ENCODE peak calls at places on chromosome 10, in five cellular contexts. J is tibial artery, A is AG09319, W is brain microvascular endothelial cell, F is omental fat pad. Q is an unnamed sample.

GRCh38 chr10:17454181-17454800 is at the start of gene ST8SIA6:
- DNase-seq in J (no peak), A (no peak), W (peak; percentile 6), F (no peak), Q (peak; percentile 41)

GRCh38 chr10:51358227-51358626 is 283.9 kb downstream of the PRKG1 start:
- DNase-seq in J (no peak), A (no peak), W (no peak), F (no peak), Q (no peak)

GRCh38 chr10:3782456-3783312 is 2.3 kb downstream of the KLF6 start:
- DNase-seq in J (peak; percentile 82), A (peak; percentile 91), W (peak; percentile 81), F (no peak), Q (peak; percentile 59)

GRCh38 chr10:80154978-80155695 is 22.6 kb downstream of the PLAC9 start:
- DNase-seq in J (peak; percentile 58), A (peak; percentile 93), W (peak; percentile 81), F (no peak), Q (no peak)

GRCh38 chr10:125547010-125547650 is 135.8 kb downstream of the TEX36 start:
- DNase-seq in J (no peak), A (no peak), W (no peak), F (no peak), Q (no peak)

GRCh38 chr10:119296703-119297102 is 89.3 kb downstream of the GRK5 start:
- DNase-seq in J (no peak), A (no peak), W (no peak), F (no peak), Q (peak; percentile 77)

GRCh38 chr10:132987671-132988571 is 45.6 kb upstream of the CFAP46 start:
- DNase-seq in J (peak; percentile 45), A (peak; percentile 89), W (peak; percentile 82), F (no peak), Q (no peak)

GRCh38 chr10:30826679-30827078 is 197.1 kb upstream of the LYZL2 start:
- DNase-seq in J (no peak), A (no peak), W (no peak), F (no peak), Q (no peak)

GRCh38 chr10:18659784-18660561 is 742 bp downstream of the ARL5B start:
- DNase-seq in J (no peak), A (no peak), W (no peak), F (no peak), Q (no peak)

GRCh38 chr10:125859128-125859817 is 21.8 kb downstream of the DHX32 start:
- DNase-seq in J (no peak), A (no peak), W (no peak), F (no peak), Q (no peak)

GRCh38 chr10:60848126-60848525 is 69.8 kb downstream of the CDK1 start:
- DNase-seq in J (no peak), A (peak; percentile 47), W (peak; percentile 53), F (no peak), Q (no peak)

GRCh38 chr10:110495731-110496552 is 1.8 kb upstream of the DUSP5 start:
- DNase-seq in J (peak; percentile 46), A (no peak), W (peak; percentile 93), F (peak; percentile 62), Q (peak; percentile 39)
- TF ChIP-seq CTCF in J (no peak), A (no peak), W (peak; percentile 0), F (no peak), Q (no peak)

GRCh38 chr10:1696106-1696505 is 41.2 kb downstream of the ADARB2 start:
- DNase-seq in J (no peak), A (no peak), W (no peak), F (no peak), Q (no peak)

GRCh38 chr10:1698185-1698584 is 39.1 kb downstream of the ADARB2 start:
- DNase-seq in J (no peak), A (no peak), W (no peak), F (no peak), Q (no peak)
- TF ChIP-seq CTCF in J (no peak), A (no peak), W (no peak), F (no peak), Q (no peak)

DNA sequence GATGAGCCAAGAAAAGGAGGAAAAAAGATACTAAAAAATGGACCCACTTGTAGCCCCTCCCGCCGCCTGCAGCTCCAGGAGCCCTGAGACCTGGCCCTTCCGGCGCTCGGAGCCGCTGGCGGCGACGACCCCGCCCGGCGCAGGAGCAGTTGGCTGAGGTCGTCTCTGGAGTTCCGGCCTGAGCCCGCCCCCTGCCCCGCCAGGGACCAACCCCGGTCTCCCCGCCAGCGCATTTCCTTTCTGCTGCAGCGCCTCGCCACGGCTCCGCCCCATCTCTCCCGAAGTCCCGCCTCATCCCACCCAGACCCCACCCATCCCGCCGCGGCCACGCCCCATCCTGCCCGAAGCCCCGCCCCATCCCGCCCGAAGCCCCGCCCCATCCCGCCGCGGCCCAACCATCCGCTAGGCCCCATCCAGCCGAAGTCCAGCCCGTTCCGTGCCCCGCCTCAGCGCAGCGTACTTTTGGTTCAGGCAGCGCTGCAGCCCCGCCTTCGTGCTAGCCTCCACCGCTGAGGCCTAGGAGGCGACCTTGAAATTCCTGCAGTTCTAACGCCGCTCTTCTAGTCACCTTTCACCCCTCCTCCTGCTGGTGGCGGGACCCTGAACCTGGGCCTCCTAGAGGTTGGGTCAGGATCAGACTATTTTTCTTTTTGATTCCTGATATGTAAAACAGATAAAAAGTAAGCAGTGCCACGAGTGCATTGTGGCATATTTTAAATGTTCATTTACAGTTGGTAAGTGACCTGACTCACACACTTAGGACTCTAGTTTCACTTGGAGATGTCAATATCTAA is at the start of gene STN1:
- DNase-seq in J (peak; percentile 96), A (peak; percentile 93), W (peak; percentile 96), F (peak; percentile 75), Q (peak; percentile 98)
- TF ChIP-seq CTCF in J (peak; percentile 33), A (no peak), W (peak; percentile 21), F (no peak), Q (no peak)

DNA sequence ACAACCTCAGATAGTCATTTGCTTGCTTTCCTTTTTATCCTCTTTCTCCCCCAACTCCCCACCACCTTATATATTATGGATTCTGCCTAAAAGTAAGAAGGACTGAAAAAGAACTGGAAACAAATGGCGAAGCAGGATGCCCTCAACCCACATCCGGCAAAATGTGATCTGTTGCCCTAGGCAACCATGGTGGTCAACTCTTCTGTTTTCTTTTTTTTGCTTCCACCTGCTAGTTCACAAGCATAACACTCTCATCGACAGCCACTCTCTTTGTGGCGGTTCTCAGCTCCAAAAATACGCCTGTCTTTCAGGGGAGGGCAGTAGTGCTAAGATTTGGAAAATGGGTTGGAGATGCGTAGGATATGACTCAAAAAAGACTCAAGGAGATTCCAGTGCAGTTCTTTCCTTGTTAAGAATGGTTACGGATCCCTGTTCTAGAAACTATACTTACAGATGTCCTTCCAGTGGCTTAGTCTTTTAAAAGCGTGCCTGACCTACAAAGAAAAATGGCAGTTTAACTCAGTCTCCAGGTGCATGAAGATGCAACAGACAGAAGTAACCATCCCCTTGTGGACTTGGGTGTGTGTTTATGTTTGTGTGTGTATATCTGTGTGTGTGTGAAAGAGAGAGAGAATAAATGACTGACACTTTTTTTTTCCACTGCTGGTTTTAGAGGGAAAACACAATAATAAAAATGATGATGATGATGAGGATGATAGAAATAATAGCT is 10.7 kb downstream of the APBB1IP start:
- DNase-seq in J (no peak), A (no peak), W (no peak), F (no peak), Q (no peak)
- TF ChIP-seq CTCF in J (no peak), A (no peak), W (no peak), F (no peak), Q (no peak)